ENCODE peak calls at places on chromosomes 12 and 14, in nine cellular contexts. B is endothelial cell, O is suprapubic skin, W is pancreas, L is right lobe of liver, K is AG09319, F is iPS-NIHi11, P is renal cortical epithelial cell, Z is SK-MEL-5. H is an unnamed sample.

GRCh38 chr14:78975734-78976133 is 805.6 kb downstream of the NRXN3 start:
- DNase-seq in B (no peak), O (no peak), W (no peak), L (no peak), K (no peak), F (peak; percentile 14), P (no peak), Z (no peak), H (no peak)

GRCh38 chr12:124565071-124565491 is 2.3 kb downstream of the NCOR2 start:
- DNase-seq in B (no peak), O (no peak), W (peak; percentile 49), L (no peak), K (no peak), F (peak; percentile 65), P (no peak), Z (no peak), H (no peak)

GRCh38 chr14:93941293-93941910 is 14.3 kb downstream of the FAM181A start:
- DNase-seq in B (no peak), O (no peak), W (peak; percentile 91), L (no peak), K (no peak), F (peak; percentile 53), P (peak; percentile 93), Z (no peak), H (no peak)

GRCh38 chr12:132282950-132283771 is 46.2 kb downstream of the GALNT9 start:
- DNase-seq in B (no peak), O (no peak), W (no peak), L (no peak), K (no peak), F (peak; percentile 59), P (no peak), Z (no peak), H (no peak)

GRCh38 chr12:41336041-41336552 is 148.0 kb downstream of the PDZRN4 start:
- DNase-seq in B (no peak), O (no peak), W (no peak), L (no peak), K (no peak), F (no peak), P (no peak), Z (no peak), H (no peak)

GRCh38 chr12:2958432-2959193 is 584 bp upstream of the TEAD4 start:
- DNase-seq in B (peak; percentile 66), O (no peak), W (peak; percentile 77), L (no peak), K (peak; percentile 37), F (peak; percentile 89), P (peak; percentile 66), Z (peak; percentile 75), H (peak; percentile 54)

GRCh38 chr14:78182722-78183121 is 12.5 kb downstream of the NRXN3 start:
- DNase-seq in B (no peak), O (no peak), W (no peak), L (no peak), K (no peak), F (no peak), P (no peak), Z (no peak), H (no peak)

GRCh38 chr12:86772688-86773087 is 516.5 kb upstream of the MGAT4C start:
- DNase-seq in B (no peak), O (no peak), W (no peak), L (no peak), K (no peak), F (no peak), P (peak; percentile 51), Z (no peak), H (no peak)

GRCh38 chr14:102164241-102164641 is 24.5 kb downstream of the WDR20 start:
- DNase-seq in B (no peak), O (no peak), W (no peak), L (no peak), K (no peak), F (no peak), P (peak; percentile 79), Z (peak; percentile 71), H (no peak)

GRCh38 chr14:68703093-68703492 is 89.8 kb downstream of the ZFP36L1 start:
- DNase-seq in B (no peak), O (no peak), W (no peak), L (no peak), K (no peak), F (no peak), P (peak; percentile 82), Z (peak; percentile 4), H (no peak)

GRCh38 chr12:4825139-4825858 is 84.4 kb upstream of the KCNA1 start:
- DNase-seq in B (no peak), O (no peak), W (no peak), L (no peak), K (no peak), F (no peak), P (no peak), Z (no peak), H (no peak)

GRCh38 chr12:91377456-91377855 is 194.8 kb upstream of the DCN start:
- DNase-seq in B (no peak), O (no peak), W (no peak), L (no peak), K (no peak), F (no peak), P (peak; percentile 21), Z (no peak), H (no peak)

GRCh38 chr14:71155743-71156142 is 248.5 kb downstream of the PCNX1 start:
- DNase-seq in B (no peak), O (no peak), W (no peak), L (no peak), K (no peak), F (no peak), P (peak; percentile 32), Z (no peak), H (no peak)

GRCh38 chr12:85325452-85325851 is 45.4 kb downstream of the ALX1 start:
- DNase-seq in B (no peak), O (no peak), W (no peak), L (no peak), K (no peak), F (no peak), P (no peak), Z (no peak), H (no peak)

GRCh38 chr12:12788675-12789368 is 3.4 kb downstream of the APOLD1 start:
- DNase-seq in B (peak; percentile 40), O (no peak), W (peak; percentile 59), L (no peak), K (peak; percentile 63), F (peak; percentile 64), P (peak; percentile 66), Z (peak; percentile 87), H (peak; percentile 70)

H was measured in stomach.